ENCODE peak calls at places on chromosome 12, in four cellular contexts. F is K562, W is HepG2, P is GM12878. E is an unnamed sample.

GRCh38 chr12:116534341-116535121 is 24.6 kb upstream of the MAP1LC3B2 start:
- DNase-seq in F (peak; percentile 37), W (no peak), P (no peak), E (peak; percentile 26)

GRCh38 chr12:124518051-124518932 is 49.1 kb downstream of the NCOR2 start:
- DNase-seq in F (peak; percentile 57), W (peak; percentile 93), P (no peak), E (peak; percentile 80)

GRCh38 chr12:102694913-102695312 is 214.6 kb upstream of the IGF1 start:
- DNase-seq in F (peak; percentile 11), W (no peak), P (no peak), E (no peak)

GRCh38 chr12:96044017-96044985 is 8.9 kb upstream of the LTA4H start:
- DNase-seq in F (no peak), W (no peak), P (no peak), E (no peak)

GRCh38 chr12:117595751-117596150 is 234.3 kb upstream of the NOS1 start:
- DNase-seq in F (no peak), W (no peak), P (no peak), E (no peak)

GRCh38 chr12:95959107-95959506 is 16.0 kb downstream of the AMDHD1 start:
- DNase-seq in F (no peak), W (peak; percentile 59), P (no peak), E (peak; percentile 30)

GRCh38 chr12:18502422-18502821 is 235.4 kb downstream of the PLCZ1 start:
- DNase-seq in F (no peak), W (peak; percentile 1), P (no peak), E (no peak)

GRCh38 chr12:77116277-77116676 is 50.9 kb upstream of the E2F7 start:
- DNase-seq in F (no peak), W (no peak), P (no peak), E (no peak)

GRCh38 chr12:124809878-124810277 is 53.8 kb downstream of the SCARB1 start:
- DNase-seq in F (no peak), W (no peak), P (no peak), E (no peak)

GRCh38 chr12:752673-753400 is 458 bp downstream of the WNK1 start:
- DNase-seq in F (peak; percentile 62), W (no peak), P (no peak), E (peak; percentile 38)

GRCh38 chr12:84070311-84070710 is 842.3 kb downstream of the SLC6A15 start:
- DNase-seq in F (no peak), W (no peak), P (no peak), E (no peak)

DNA sequence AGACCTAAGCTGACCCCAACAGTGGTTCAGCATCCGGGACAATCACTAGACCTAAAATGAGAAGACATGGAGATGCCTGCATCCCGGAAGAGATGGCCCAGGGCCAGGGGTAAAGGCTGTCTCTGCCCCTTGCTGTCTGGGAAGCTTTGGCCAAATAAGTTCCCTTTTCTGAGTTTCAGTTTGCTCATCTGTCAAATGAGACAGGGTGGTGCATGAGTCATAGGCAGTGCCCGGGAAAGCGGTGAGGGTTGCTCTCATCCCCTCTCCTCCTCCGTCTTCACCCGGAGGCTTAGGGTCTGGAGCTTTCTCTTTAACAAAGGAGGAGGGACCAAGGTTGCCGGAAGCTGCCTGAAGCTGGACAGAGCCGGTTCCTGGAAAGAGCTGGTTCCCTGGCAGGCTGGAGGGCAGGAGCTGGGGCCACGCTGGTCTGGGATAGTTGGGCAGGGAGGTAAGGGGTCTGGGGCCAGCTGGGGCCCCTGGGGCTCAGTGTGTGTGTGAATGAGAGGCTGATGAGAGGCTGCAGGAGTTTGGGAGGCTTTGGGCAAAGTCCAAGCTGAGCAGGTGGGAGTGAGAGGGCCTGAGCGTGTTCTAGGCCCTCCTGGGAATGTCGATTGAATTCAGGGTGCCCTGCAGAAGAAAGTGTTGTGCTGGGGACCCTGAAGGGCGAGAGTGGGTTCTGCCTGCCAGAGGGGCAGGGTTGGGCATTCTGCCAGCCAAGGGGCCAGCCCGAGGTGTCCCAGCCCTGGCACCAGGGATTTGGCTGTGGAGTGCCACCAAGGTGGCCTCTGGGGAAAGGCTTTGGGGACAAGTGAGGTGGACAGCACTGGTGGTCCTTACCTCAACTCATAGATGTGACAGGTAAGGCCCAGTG is at the start of gene SDSL:
- DNase-seq in F (peak; percentile 89), W (peak; percentile 48), P (peak; percentile 76), E (peak; percentile 46)
- TF ChIP-seq SP1 in F (peak; percentile 58), W (no peak), P (no peak), E (no peak)

DNA sequence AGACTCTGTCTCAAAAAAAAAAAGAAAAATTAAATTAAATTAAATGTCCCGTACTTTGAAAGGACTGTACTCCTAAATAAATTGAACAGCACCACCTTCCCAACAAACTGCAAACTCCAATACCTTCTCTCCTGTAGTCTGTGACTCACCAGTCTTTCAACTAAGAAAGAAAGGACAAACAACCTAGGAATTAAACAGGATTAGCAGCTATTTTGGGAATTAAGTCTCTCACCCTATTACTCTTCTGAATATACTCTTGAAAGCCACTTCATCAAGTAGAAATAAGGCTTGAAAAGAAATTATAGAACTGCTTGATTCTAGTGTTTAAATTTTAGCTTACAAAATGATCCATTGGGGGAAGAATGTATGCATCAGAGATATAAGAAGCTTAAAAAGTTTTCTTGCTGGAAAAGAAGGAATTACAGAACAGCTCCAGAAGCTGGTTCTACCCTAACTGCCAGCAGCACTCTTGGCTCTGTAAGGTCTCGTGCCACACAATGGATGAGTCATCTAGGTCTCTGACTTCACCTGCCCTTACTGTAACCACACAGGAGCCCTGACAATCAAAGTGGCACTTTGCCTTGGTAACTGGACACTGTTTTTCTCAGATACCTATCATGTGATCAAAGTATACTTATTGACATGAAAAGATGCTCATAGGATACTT is 57.0 kb upstream of the CERS5 start:
- DNase-seq in F (no peak), W (peak; percentile 79), P (no peak), E (no peak)
- TF ChIP-seq FOXK2 in F (no peak), W (no peak), P (no peak), E (no peak)

DNA sequence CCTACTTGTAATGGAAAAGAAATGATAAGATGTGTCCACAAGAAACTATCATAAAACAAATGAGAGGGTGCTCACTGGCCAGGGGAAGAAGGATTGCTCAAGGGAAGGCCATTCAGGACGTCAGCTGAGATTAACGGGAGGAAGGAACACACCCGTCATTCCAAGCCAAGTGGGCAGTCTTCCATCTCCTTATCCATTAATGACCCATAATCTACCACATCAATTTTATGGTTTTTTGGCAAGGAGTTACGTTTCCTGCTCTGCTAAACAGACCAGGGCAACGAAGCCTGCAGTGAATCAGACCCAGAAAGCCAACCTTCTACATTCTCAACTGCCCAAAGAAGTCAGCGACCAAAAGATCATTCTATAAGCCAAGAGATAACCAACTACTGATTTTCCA is 25.1 kb downstream of the PRKAB1 start:
- DNase-seq in F (no peak), W (no peak), P (no peak), E (no peak)
- TF ChIP-seq SP1 in F (no peak), W (no peak), P (no peak), E (no peak)

DNA sequence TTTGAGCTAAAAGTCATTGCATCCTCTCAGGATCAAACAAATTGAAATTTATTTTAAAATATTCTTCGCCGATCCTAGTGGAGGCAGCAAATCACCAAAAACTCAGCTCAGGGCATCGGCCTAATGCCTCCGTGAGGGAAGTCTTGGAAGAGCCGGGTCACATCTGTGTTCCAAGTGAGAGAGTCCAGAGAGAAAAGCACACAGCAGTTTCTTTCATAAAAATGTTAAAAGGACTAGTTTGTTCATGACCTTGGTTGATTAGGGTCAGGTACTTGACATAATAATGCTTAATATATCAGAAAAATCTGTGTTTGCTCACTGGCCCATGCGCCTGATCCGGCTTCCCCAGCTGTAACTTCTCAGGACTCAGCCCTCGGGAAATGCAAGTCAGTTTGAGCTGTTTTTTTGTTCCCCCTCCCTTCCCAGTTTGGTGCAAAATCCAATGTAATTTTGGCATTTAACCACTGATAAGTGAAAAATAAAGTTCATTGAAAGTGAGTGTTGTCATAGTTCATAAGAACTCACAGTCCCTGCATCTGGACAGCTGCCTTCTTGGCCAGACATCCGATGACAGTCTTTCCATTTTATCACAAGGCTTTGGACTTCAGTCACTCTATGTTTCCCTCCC is 161.7 kb downstream of the CAND1 start:
- DNase-seq in F (no peak), W (no peak), P (no peak), E (no peak)
- TF ChIP-seq FOXK2 in F (no peak), W (no peak), P (no peak), E (no peak)

GRCh38 chr12:54439096-54439495 is 20.0 kb upstream of the ITGA5 start:
- DNase-seq in F (no peak), W (no peak), P (no peak), E (no peak)

GRCh38 chr12:54437697-54438096 is 18.6 kb upstream of the ITGA5 start:
- DNase-seq in F (no peak), W (no peak), P (no peak), E (no peak)

GRCh38 chr12:54438506-54438905 is 19.4 kb upstream of the ITGA5 start:
- DNase-seq in F (no peak), W (no peak), P (no peak), E (no peak)

GRCh38 chr12:54442071-54442470 is 23.0 kb upstream of the ITGA5 start:
- DNase-seq in F (no peak), W (no peak), P (no peak), E (no peak)

GRCh38 chr12:54439521-54440255 is 20.6 kb upstream of the ITGA5 start:
- DNase-seq in F (peak; percentile 71), W (peak; percentile 18), P (no peak), E (peak; percentile 72)
- TF ChIP-seq SP1 in F (no peak), W (no peak), P (no peak), E (no peak)

DNA sequence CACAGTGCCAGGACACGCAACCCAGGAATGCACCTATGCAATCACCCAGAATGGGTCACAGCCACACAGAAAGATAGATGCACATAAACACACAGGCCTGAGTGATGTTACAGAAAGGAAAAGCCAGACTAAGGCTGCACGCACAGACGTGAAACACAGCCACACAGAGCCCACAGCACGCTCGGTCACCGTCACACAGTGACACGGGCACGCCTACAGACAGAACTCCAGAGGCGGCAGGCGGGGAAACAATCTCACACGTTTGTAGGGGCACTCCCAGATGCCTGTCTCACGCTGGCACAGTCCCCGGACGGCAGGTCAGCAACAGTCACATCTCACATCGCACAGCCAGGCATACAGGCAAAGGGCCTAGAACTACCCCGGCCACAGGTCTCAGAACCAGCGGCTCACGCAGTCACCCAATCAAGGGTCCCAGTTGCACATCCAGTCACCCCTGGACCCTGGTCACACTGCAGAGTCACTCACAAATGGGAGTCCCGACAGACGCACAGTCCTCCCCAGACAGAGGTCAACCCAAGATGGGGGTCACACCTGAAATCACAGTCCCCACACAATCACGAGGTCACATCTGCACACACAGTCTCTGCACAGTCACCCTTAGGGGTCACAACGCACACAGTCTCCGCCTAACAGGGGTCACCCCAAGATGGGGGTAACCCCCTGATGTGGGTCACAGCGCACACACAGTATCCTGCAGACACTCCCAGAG is 790 bp downstream of the SSH1 start:
- DNase-seq in F (peak; percentile 59), W (peak; percentile 25), P (no peak), E (no peak)
- TF ChIP-seq FOXK2 in F (no peak), W (no peak), P (no peak), E (no peak)

E was measured in HEK293T.